ENCODE peak calls at places on chromosomes 3 and 15, in eight cellular contexts. T, L, C, Y, O, V, B and X are unnamed samples.

GRCh38 chr15:73632670-73633058 is 525 bp downstream of the NPTN start:
- DNase-seq in B (no peak), C (no peak), Y (no peak), V (no peak), O (no peak), L (no peak), T (peak), X (no peak)

GRCh38 chr3:97694876-97695275 is 69.7 kb upstream of the ARL6 start:
- DNase-seq in T (no peak), O (no peak), Y (no peak), C (no peak), B (no peak), V (no peak), L (no peak), X (no peak)

GRCh38 chr15:49964071-49964470 is 155.0 kb downstream of the ATP8B4 start:
- DNase-seq in L (no peak), C (no peak), O (no peak), B (no peak), T (no peak), Y (peak), V (no peak), X (no peak)

GRCh38 chr3:112088944-112089343 is 2.8 kb downstream of the C3orf52 start:
- DNase-seq in L (no peak), O (no peak), C (no peak), Y (no peak), T (no peak), V (no peak), B (no peak), X (no peak)

GRCh38 chr3:142152349-142152748 is 3.0 kb upstream of the TFDP2 start:
- DNase-seq in T (no peak), C (no peak), Y (no peak), O (no peak), L (no peak), B (no peak), V (no peak), X (no peak)

GRCh38 chr3:183265713-183266417 is 12.8 kb downstream of the B3GNT5 start:
- DNase-seq in L (peak), T (no peak), V (peak), Y (peak), C (no peak), B (no peak), O (no peak), X (peak)

GRCh38 chr15:68783226-68784054 is 37.3 kb downstream of the ANP32A start:
- DNase-seq in Y (no peak), V (no peak), B (peak), O (no peak), C (no peak), L (no peak), T (no peak), X (no peak)

GRCh38 chr15:58472821-58473581 is 41.2 kb downstream of the LIPC start:
- DNase-seq in T (no peak), C (no peak), V (no peak), Y (no peak), O (no peak), L (no peak), B (no peak), X (no peak)

GRCh38 chr3:50323092-50323600 is 601 bp upstream of the HYAL2 start:
- DNase-seq in Y (no peak), B (no peak), T (peak), C (no peak), V (no peak), O (no peak), L (no peak), X (no peak)

GRCh38 chr3:129311054-129311902 is 32.6 kb downstream of the HMCES start:
- DNase-seq in L (no peak), T (no peak), V (no peak), O (no peak), C (no peak), B (no peak), Y (no peak), X (no peak)

GRCh38 chr15:77901921-77902750 is 175.4 kb downstream of the TBC1D2B start:
- DNase-seq in C (no peak), L (no peak), B (no peak), V (no peak), T (no peak), O (no peak), Y (no peak), X (no peak)

GRCh38 chr15:35958936-35959335 is 413.0 kb upstream of the DPH6 start:
- DNase-seq in B (no peak), V (no peak), T (no peak), L (no peak), O (no peak), Y (peak), C (no peak), X (no peak)

GRCh38 chr3:143951351-143951971 is 20.2 kb upstream of the DIPK2A start:
- DNase-seq in L (no peak), Y (peak), T (no peak), C (no peak), O (peak), V (peak), B (peak), X (no peak)

GRCh38 chr3:36543276-36543997 is 163.1 kb downstream of the STAC start:
- DNase-seq in T (no peak), L (no peak), V (no peak), C (no peak), O (no peak), Y (no peak), B (no peak), X (no peak)

GRCh38 chr3:28267984-28268849 is 26.8 kb downstream of the CMC1 start:
- DNase-seq in B (no peak), O (no peak), Y (no peak), L (no peak), C (no peak), V (no peak), T (no peak), X (no peak)

GRCh38 chr3:186847437-186847836 is 4.9 kb downstream of the ADIPOQ start:
- DNase-seq in O (no peak), V (no peak), B (no peak), C (no peak), T (no peak), Y (no peak), L (no peak), X (no peak)

GRCh38 chr3:95215437-95215836 is 1152.6 kb downstream of the NSUN3 start:
- DNase-seq in V (no peak), T (no peak), L (no peak), B (no peak), C (no peak), Y (no peak), O (no peak), X (no peak)

GRCh38 chr15:77143191-77143590 is 72.3 kb upstream of the TSPAN3 start:
- DNase-seq in T (no peak), B (no peak), O (no peak), Y (no peak), C (no peak), V (no peak), L (no peak), X (no peak)

GRCh38 chr15:57307527-57308193 is 68.6 kb upstream of the CGNL1 start:
- DNase-seq in T (no peak), C (no peak), L (no peak), Y (no peak), O (no peak), B (no peak), V (peak), X (no peak)

GRCh38 chr15:63896336-63897115 is 62.8 kb upstream of the HERC1 start:
- DNase-seq in V (no peak), O (no peak), B (peak), Y (peak), T (no peak), C (no peak), L (no peak), X (peak)

GRCh38 chr15:39478996-39479395 is 101.9 kb upstream of the THBS1 start:
- DNase-seq in B (no peak), T (no peak), C (no peak), O (no peak), L (no peak), V (no peak), Y (no peak), X (no peak)

GRCh38 chr3:143330316-143330868 is 210.8 kb downstream of the CHST2 start:
- DNase-seq in B (no peak), T (no peak), Y (no peak), O (no peak), L (no peak), V (no peak), C (no peak), X (no peak)

GRCh38 chr3:161560006-161560637 is 63.5 kb downstream of the OTOL1 start:
- DNase-seq in Y (peak), V (peak), L (no peak), C (peak), B (no peak), T (peak), O (peak), X (no peak)

GRCh38 chr3:187567741-187568140 is 102.5 kb downstream of the SST start:
- DNase-seq in L (peak), O (no peak), V (no peak), T (no peak), Y (peak), B (no peak), C (no peak), X (no peak)

GRCh38 chr3:185176756-185177359 is 24.0 kb upstream of the C3orf70 start:
- DNase-seq in O (no peak), C (no peak), L (no peak), B (no peak), T (no peak), Y (peak), V (peak), X (no peak)

GRCh38 chr3:157392104-157392503 is 44.5 kb upstream of the PTX3 start:
- DNase-seq in B (no peak), C (no peak), V (no peak), L (no peak), T (no peak), Y (no peak), O (no peak), X (no peak)

GRCh38 chr3:142087676-142088075 is 61.7 kb downstream of the TFDP2 start:
- DNase-seq in C (no peak), V (no peak), T (no peak), O (no peak), B (no peak), L (no peak), Y (peak), X (peak)

GRCh38 chr15:33194237-33194636 is 277 bp downstream of the FMN1 start:
- DNase-seq in T (no peak), V (no peak), C (peak), O (no peak), B (no peak), Y (peak), L (no peak), X (no peak)

GRCh38 chr3:50102558-50102957 is 13.8 kb downstream of the RBM5 start:
- DNase-seq in C (no peak), V (no peak), O (no peak), L (no peak), T (no peak), Y (no peak), B (no peak), X (no peak)

GRCh38 chr3:193134895-193135294 is 106.1 kb upstream of the PLAAT1 start:
- DNase-seq in O (no peak), B (no peak), T (no peak), Y (peak), C (no peak), V (no peak), L (peak), X (peak)

GRCh38 chr15:53437985-53438841 is 321.2 kb downstream of the WDR72 start:
- DNase-seq in B (no peak), L (no peak), V (no peak), Y (no peak), C (no peak), T (no peak), O (no peak), X (no peak)

GRCh38 chr15:80580536-80581260 is 114.4 kb upstream of the ABHD17C start:
- DNase-seq in B (no peak), V (no peak), O (no peak), C (peak), T (no peak), Y (no peak), L (no peak), X (no peak)

GRCh38 chr3:53247619-53248018 is 8.2 kb downstream of the TKT start:
- DNase-seq in V (no peak), Y (no peak), O (no peak), T (no peak), B (no peak), C (no peak), L (no peak), X (no peak)

GRCh38 chr3:71016141-71016845 is 567.2 kb downstream of the FOXP1 start:
- DNase-seq in V (no peak), Y (peak), L (no peak), T (no peak), O (no peak), B (no peak), C (no peak), X (no peak)

GRCh38 chr3:122350814-122351418 is 25.9 kb downstream of the CSTA start:
- DNase-seq in T (no peak), B (no peak), O (no peak), Y (peak), C (no peak), L (peak), V (no peak), X (peak)